ENCODE peak calls at places on chromosomes 12 and 14, in eight cellular contexts. Z is HCT116, C is stomach, T is thyroid gland, L is right lobe of liver, O is upper lobe of left lung, B is ovary, X is breast epithelium. I is an unnamed sample. For H3K4me1 and H3K27me3, the result is how much of the 10 kb centered on the place peaks cover.

GRCh38 chr14:102993523-102993922 is 63.8 kb downstream of the CDC42BPB start:
- DNase-seq in O (no peak), T (no peak), X (no peak), C (no peak), Z (peak), L (no peak), B (no peak), I (peak)

GRCh38 chr12:132523576-132524331 is 33.8 kb downstream of the FBRSL1 start:
- DNase-seq in X (peak), B (peak), T (peak), O (peak), C (peak), Z (no peak), L (peak), I (peak)

GRCh38 chr14:81172353-81172752 is 48.4 kb downstream of the GTF2A1 start:
- DNase-seq in C (no peak), Z (no peak), B (no peak), X (no peak), T (no peak), O (no peak), L (no peak), I (no peak)

GRCh38 chr14:100629696-100630095 is 42.5 kb upstream of the BEGAIN start:
- DNase-seq in Z (no peak), X (no peak), C (no peak), B (no peak), L (no peak), T (no peak), O (no peak), I (no peak)

GRCh38 chr12:122356192-122356635 is 66.3 kb downstream of the CLIP1 start:
- DNase-seq in B (peak), X (no peak), O (no peak), L (no peak), C (peak), Z (peak), T (peak), I (peak)

GRCh38 chr12:79638490-79638889 is 52.3 kb downstream of the PAWR start:
- DNase-seq in Z (no peak), B (no peak), L (no peak), C (no peak), O (no peak), T (no peak), X (no peak), I (no peak)

GRCh38 chr14:98513558-98513957 is 758.4 kb downstream of the BCL11B start:
- DNase-seq in X (no peak), L (no peak), B (no peak), O (no peak), C (no peak), Z (no peak), T (no peak), I (no peak)

GRCh38 chr12:51923506-51924365 is 16.4 kb downstream of the ACVRL1 start:
- DNase-seq in Z (no peak), X (no peak), O (peak), B (peak), T (peak), C (peak), L (peak), I (peak)

GRCh38 chr12:75130811-75131210 is 78.8 kb downstream of the KCNC2 start:
- DNase-seq in C (no peak), T (no peak), X (no peak), B (no peak), L (no peak), Z (no peak), O (no peak), I (no peak)

GRCh38 chr12:87120440-87120839 is 864.2 kb upstream of the MGAT4C start:
- DNase-seq in Z (no peak), B (no peak), X (no peak), T (no peak), O (no peak), L (no peak), C (no peak), I (no peak)

GRCh38 chr12:93200291-93200917 is 177.3 kb upstream of the NUDT4 start:
- DNase-seq in L (no peak), X (no peak), T (no peak), B (no peak), O (no peak), C (no peak), Z (no peak), I (no peak)

GRCh38 chr12:124914392-124915248 is at the start of gene UBC:
- DNase-seq in X (peak), T (peak), O (peak), B (peak), L (peak), C (peak), Z (peak), I (peak)

GRCh38 chr12:120257041-120257821 is 8.3 kb downstream of the PXN start:
- DNase-seq in B (peak), O (no peak), T (peak), X (peak), C (peak), Z (no peak), L (no peak), I (no peak)

GRCh38 chr12:15278816-15279658 is 43.3 kb upstream of the PTPRO start:
- DNase-seq in B (peak), C (peak), O (no peak), L (no peak), Z (no peak), T (peak), X (peak), I (no peak)

GRCh38 chr14:90760591-90761316 is 55.5 kb downstream of the TTC7B start:
- DNase-seq in B (no peak), Z (no peak), C (no peak), O (no peak), L (no peak), T (no peak), X (no peak), I (no peak)

GRCh38 chr12:67091204-67091603 is 178.0 kb upstream of the CAND1 start:
- DNase-seq in Z (no peak), X (no peak), B (no peak), C (no peak), O (no peak), L (no peak), T (peak), I (no peak)

DNA sequence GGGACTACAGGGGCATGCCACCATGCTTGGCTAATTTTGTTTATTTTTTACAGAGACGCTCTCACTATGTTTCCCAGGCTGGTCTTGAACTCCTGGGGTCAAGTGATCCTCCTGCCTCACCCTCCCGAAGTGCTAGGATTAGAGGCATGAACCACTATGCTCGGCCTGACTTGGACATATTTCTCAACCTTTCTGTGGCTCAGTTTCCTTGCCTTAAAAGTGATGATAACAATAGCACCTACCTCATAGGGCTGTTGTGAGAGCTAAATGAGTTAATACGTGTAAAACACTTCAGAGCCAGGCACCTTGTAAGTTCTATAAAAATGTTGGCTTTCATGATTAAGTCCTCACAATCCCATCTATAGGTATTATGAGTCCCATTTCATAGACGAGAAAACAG is 89.2 kb upstream of the METAP2 start:
- DNase-seq in T (no peak), Z (no peak), X (no peak), C (no peak), L (no peak), B (no peak), O (no peak), I (no peak)
- H3K4me1 ChIP-seq in T (under half), Z (under half), X (under half), C (under half), L (under half), B (under half), O (under half), I (under half)

DNA sequence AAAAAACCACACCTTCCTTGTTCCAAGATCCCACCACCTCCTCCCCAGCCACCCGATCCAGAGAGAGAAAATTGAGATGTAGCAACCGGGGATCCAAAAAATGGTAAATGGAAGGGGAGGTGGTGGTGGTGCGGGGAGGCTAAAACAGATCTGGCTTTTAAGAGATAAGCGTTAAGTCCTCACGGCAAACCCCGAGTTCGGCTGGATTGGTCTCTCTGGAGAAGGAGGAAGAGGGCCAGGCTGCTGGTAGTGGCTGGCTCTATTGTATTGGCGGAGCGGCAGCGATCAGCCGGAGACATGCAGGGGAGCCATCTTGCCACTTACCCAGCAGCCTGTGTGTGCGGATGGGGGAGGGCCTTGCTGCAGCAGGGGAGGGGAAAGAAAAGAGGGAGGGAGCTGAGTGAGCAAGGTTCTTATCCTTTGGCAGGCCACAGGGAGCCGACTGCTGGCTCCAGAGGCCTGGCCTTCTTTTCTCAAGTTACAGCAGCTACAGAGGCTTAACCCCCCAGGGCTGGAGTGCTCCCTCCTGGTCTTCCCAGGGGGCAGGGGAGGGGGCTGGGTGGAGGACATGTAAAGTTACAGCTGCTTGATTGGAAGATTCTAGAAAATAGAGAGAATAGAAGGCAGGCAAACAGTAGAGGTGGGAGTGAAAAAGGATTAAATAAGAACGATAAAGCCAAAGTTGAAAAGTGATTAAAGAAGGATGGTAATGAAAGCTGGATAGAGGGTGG is 14.1 kb upstream of the CDH24 start:
- DNase-seq in L (peak), C (peak), O (peak), T (peak), Z (no peak), B (peak), X (peak), I (peak)
- TF ChIP-seq POLR2A in L (peak), C (no peak), O (no peak), T (peak), Z (peak), B (no peak), X (no peak), I (peak)

GRCh38 chr12:89350260-89350659 is 2.0 kb downstream of the DUSP6 start:
- DNase-seq in T (no peak), Z (no peak), X (no peak), C (no peak), O (no peak), B (no peak), L (no peak), I (no peak)
- H3K27me3 ChIP-seq in T (under half), Z (under half), X (under half), C (under half), O (under half), B (under half), L (under half), I (under half)

GRCh38 chr14:68380304-68380840 is 412.5 kb downstream of the ZFP36L1 start:
- DNase-seq in Z (no peak), B (no peak), C (no peak), L (no peak), X (no peak), T (no peak), O (no peak), I (no peak)

GRCh38 chr14:68376067-68376810 is 416.6 kb downstream of the ZFP36L1 start:
- DNase-seq in X (peak), L (no peak), O (no peak), B (no peak), T (peak), Z (no peak), C (no peak), I (no peak)

GRCh38 chr14:68377056-68377455 is 415.8 kb downstream of the ZFP36L1 start:
- DNase-seq in C (no peak), T (no peak), B (no peak), X (no peak), Z (no peak), O (no peak), L (no peak), I (no peak)

GRCh38 chr14:68377459-68377858 is 415.4 kb downstream of the ZFP36L1 start:
- DNase-seq in X (peak), T (no peak), L (peak), Z (no peak), B (peak), O (no peak), C (no peak), I (peak)

DNA sequence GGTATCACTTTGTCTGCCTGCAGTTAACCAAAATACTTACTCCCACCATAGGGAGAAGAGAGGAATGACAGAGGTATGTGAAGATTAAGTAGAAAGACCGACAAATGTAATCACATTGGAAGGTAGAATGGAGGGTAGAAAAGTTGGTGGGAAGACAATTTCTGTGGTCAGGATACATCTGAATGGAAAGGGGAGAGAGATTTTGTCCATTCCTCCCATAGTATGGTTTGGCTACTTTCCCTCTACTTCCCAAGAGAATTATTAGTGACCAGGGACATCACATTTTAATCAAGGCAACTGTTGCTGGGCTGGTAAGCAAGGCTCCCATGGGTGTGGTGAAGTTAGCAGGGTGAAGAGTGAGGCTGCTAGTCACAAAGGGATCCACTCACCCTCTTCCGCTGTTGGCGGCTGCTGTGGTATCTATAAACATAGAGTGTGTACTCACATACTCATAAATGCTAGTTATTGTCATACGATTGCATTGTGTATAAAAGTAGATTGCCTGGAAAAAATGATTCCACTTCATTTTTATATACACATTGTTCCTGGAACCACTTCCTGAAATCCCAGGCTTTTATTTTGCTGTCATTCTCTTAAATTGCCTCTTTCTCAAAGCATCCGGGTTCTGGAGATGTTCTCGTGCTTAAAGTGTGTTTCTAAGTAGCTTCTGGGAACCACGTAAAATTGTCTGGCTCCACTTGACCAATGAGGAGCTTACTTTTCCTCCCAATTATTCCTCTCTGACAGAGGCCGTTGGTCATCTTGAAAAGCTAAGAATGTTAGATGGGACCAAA is 413.2 kb downstream of the ZFP36L1 start:
- DNase-seq in T (no peak), Z (no peak), O (no peak), B (no peak), L (no peak), C (no peak), X (no peak), I (no peak)
- H3K4me1 ChIP-seq in T (under half), Z (under half), O (under half), B (under half), L (under half), C (under half), X (under half), I (under half)

GRCh38 chr12:54527631-54527929 is 21.8 kb upstream of the PDE1B start:
- DNase-seq in C (no peak), Z (no peak), X (no peak), O (no peak), T (no peak), L (no peak), B (no peak), I (no peak)
- TF ChIP-seq POLR2A in C (no peak), Z (no peak), X (no peak), O (no peak), T (no peak), L (no peak), B (no peak), I (no peak)

GRCh38 chr12:114407034-114407420 is 1.1 kb upstream of the TBX5 start:
- DNase-seq in B (no peak), L (no peak), X (no peak), Z (no peak), O (no peak), C (no peak), T (no peak), I (no peak)

GRCh38 chr12:114408415-114408814 is 2.5 kb upstream of the TBX5 start:
- DNase-seq in B (no peak), L (no peak), C (no peak), O (peak), X (no peak), Z (no peak), T (no peak), I (no peak)

GRCh38 chr12:114408881-114409795 is 3.2 kb upstream of the TBX5 start:
- DNase-seq in O (peak), T (peak), Z (no peak), L (peak), X (no peak), C (no peak), B (no peak), I (no peak)

GRCh38 chr12:114406326-114407033 is 536 bp upstream of the TBX5 start:
- DNase-seq in L (no peak), X (no peak), B (no peak), O (peak), Z (no peak), C (no peak), T (no peak), I (no peak)

DNA sequence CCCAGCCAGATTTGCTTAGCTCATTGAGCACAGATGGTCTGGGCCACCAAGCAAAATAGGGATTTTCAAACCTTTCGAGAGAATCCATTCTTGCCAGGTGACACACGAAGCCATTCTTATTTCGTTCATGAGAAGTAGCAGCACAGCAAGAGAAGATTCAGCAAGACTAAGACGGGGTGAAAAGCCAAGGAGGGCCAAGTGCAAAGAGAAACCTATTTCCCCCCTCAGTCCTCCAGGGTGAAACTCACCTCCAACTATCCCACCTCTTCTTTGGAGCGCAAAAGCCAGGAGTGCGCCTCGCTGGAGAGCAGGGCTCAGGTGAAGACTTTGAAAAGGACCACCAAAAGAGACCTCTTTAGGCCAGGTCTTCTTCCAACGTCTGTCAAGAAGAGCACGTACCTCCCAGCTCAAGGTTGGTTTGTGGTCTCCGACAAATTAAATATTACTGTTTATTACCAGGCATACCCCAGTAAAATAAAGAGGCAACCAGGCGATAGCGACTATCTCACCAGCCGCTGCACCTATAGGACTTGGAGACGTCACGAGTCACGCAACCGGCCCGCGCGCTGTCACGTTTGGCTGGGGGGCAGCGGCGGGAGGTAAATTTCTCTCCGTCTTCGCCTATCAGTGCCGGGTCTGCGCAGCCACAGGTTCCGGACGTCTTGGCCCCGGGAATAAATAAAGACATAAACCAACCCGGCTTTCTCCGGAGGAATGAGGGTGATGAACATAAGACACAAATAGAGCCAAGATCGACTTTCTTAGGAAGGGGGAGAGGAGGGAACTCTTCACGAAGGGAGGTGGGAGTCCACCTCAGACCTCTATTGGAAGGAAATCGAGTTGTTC is 1.8 kb upstream of the TBX5 start:
- DNase-seq in T (no peak), Z (no peak), X (no peak), L (no peak), B (no peak), C (no peak), O (peak), I (no peak)
- H3K27me3 ChIP-seq in T (half or more), Z (under half), X (under half), L (under half), B (under half), C (under half), O (half or more), I (half or more)

I was measured in Peyer's patch.